ENCODE peak calls at places on chromosomes 11 and 22, in seven cellular contexts. T, C, I, L, F, P and Z are unnamed samples.

GRCh38 chr11:128501576-128502549 is 85.5 kb downstream of the ETS1 start:
- DNase-seq in T (no peak), P (no peak), C (no peak), F (no peak), L (no peak), I (peak), Z (no peak)

GRCh38 chr11:112352907-112353306 is 92.2 kb upstream of the PLET1 start:
- DNase-seq in L (peak), T (no peak), F (no peak), P (no peak), I (no peak), C (no peak), Z (no peak)

GRCh38 chr11:71372693-71373657 is 75.2 kb downstream of the DHCR7 start:
- DNase-seq in T (no peak), F (no peak), P (peak), C (no peak), L (peak), I (peak), Z (no peak)

GRCh38 chr22:44026630-44027511 is 2.8 kb downstream of the PARVB start:
- DNase-seq in P (no peak), C (peak), L (no peak), T (no peak), I (no peak), F (peak), Z (peak)

GRCh38 chr11:92380882-92381281 is 156.3 kb downstream of the FAT3 start:
- DNase-seq in P (no peak), I (no peak), L (peak), F (no peak), C (no peak), T (no peak), Z (no peak)

GRCh38 chr11:85823816-85824215 is 12.9 kb upstream of the SYTL2 start:
- DNase-seq in P (no peak), L (no peak), C (no peak), I (no peak), T (no peak), F (no peak), Z (peak)

GRCh38 chr22:37848587-37849088 is 581 bp upstream of the EIF3L start:
- DNase-seq in P (no peak), I (peak), F (no peak), C (peak), L (peak), T (no peak), Z (peak)

GRCh38 chr11:72807789-72808188 is 6.4 kb upstream of the ATG16L2 start:
- DNase-seq in I (no peak), L (no peak), C (peak), T (no peak), F (no peak), P (no peak), Z (no peak)

GRCh38 chr11:120172054-120172881 is 34.4 kb upstream of the TRIM29 start:
- DNase-seq in I (peak), L (peak), C (peak), T (peak), P (no peak), F (peak), Z (peak)

GRCh38 chr11:43419460-43419859 is 60.7 kb downstream of the TTC17 start:
- DNase-seq in C (peak), F (no peak), P (no peak), L (peak), T (peak), I (peak), Z (peak)

GRCh38 chr22:37409557-37409956 is 17.7 kb downstream of the ELFN2 start:
- DNase-seq in F (no peak), L (no peak), C (no peak), T (no peak), P (no peak), I (no peak), Z (no peak)

GRCh38 chr22:46233231-46233630 is 16.9 kb downstream of the CDPF1 start:
- DNase-seq in I (no peak), L (peak), P (no peak), C (no peak), T (no peak), F (no peak), Z (no peak)

GRCh38 chr11:70578831-70579230 is 180.5 kb downstream of the CTTN start:
- DNase-seq in P (no peak), T (no peak), L (no peak), C (no peak), F (no peak), I (no peak), Z (no peak)

GRCh38 chr22:31526275-31526674 is 29.9 kb downstream of the SFI1 start:
- DNase-seq in L (no peak), T (no peak), P (no peak), C (peak), F (peak), I (no peak), Z (no peak)

GRCh38 chr22:23414727-23415489 is 165.2 kb downstream of the IGLL1 start:
- DNase-seq in P (no peak), C (no peak), I (no peak), T (no peak), L (no peak), F (no peak), Z (no peak)

GRCh38 chr11:95507794-95508193 is 276.8 kb upstream of the SESN3 start:
- DNase-seq in F (no peak), C (no peak), P (no peak), L (no peak), T (no peak), I (no peak), Z (no peak)

GRCh38 chr11:127890026-127890611 is 697.2 kb downstream of the ETS1 start:
- DNase-seq in P (no peak), L (peak), T (no peak), I (no peak), C (no peak), F (no peak), Z (no peak)

GRCh38 chr22:28148816-28149465 is 229.9 kb upstream of the PITPNB start:
- DNase-seq in I (no peak), T (no peak), F (no peak), L (peak), P (no peak), C (no peak), Z (no peak)

GRCh38 chr11:1667906-1668305 is 29.1 kb upstream of the KRTAP5-6 start:
- DNase-seq in I (peak), T (no peak), P (no peak), L (no peak), F (no peak), C (no peak), Z (no peak)